ENCODE peak calls at places on chromosomes 2 and 18, in five cellular contexts. B, F, L, M and G are unnamed samples.

GRCh38 chr2:72929010-72929409 is 11.7 kb downstream of the EMX1 start:
- DNase-seq in B (no peak), F (no peak), L (no peak), M (no peak), G (no peak)

GRCh38 chr18:10376735-10377134 is 77.7 kb upstream of the APCDD1 start:
- DNase-seq in B (no peak), F (no peak), L (no peak), M (no peak), G (no peak)

GRCh38 chr2:144382848-144383247 is 137.1 kb downstream of the ZEB2 start:
- DNase-seq in B (no peak), F (no peak), L (no peak), M (no peak), G (no peak)

GRCh38 chr2:196849895-196850294 is 40.7 kb upstream of the C2orf66 start:
- DNase-seq in B (no peak), F (peak), L (peak), M (peak), G (peak)

GRCh38 chr2:239193925-239194687 is 206.7 kb downstream of the HDAC4 start:
- DNase-seq in B (no peak), F (peak), L (peak), M (no peak), G (no peak)

GRCh38 chr2:58896600-58896999 is 655.5 kb upstream of the FANCL start:
- DNase-seq in B (no peak), F (no peak), L (no peak), M (no peak), G (no peak)

GRCh38 chr2:227534714-227535113 is 62.8 kb downstream of the AGFG1 start:
- DNase-seq in B (no peak), F (no peak), L (no peak), M (no peak), G (no peak)

GRCh38 chr18:9987931-9988330 is 74.1 kb downstream of the VAPA start:
- DNase-seq in B (no peak), F (no peak), L (no peak), M (no peak), G (no peak)

GRCh38 chr2:23320058-23320457 is 64.9 kb upstream of the KLHL29 start:
- DNase-seq in B (no peak), F (no peak), L (no peak), M (no peak), G (no peak)

GRCh38 chr2:108377815-108378630 is at the start of gene SULT1C4:
- DNase-seq in B (peak), F (no peak), L (peak), M (no peak), G (peak)

GRCh38 chr18:8816233-8816632 is 110.9 kb downstream of the MTCL1 start:
- DNase-seq in B (no peak), F (no peak), L (no peak), M (no peak), G (no peak)